ENCODE peak calls at places on chromosomes 13 and 19, in nine cellular contexts. U is stimulated activated CD4-positive, alpha-beta T cell treated with anti-CD3 and anti-CD28 coated beads, Interleukin-2, amount 100 ng/mL, for 48 hours; C is activated CD8-positive, alpha-beta memory T cell treated with anti-CD3 and anti-CD28 coated beads, Interleukin-2, amount 50 U/mL, for 4 hours; L is endothelial cell of umbilical vein; Q is activated CD4-positive, CD25-positive, alpha-beta regulatory T cell; M is tibial nerve; J is head of caudate nucleus; I is CD8-positive, alpha-beta memory T cell; H is iris pigment epithelial cell. A is an unnamed sample.

GRCh38 chr19:32809254-32809653 is 60.3 kb downstream of the SLC7A9 start:
- DNase-seq in U (no peak), C (no peak), L (no peak), Q (no peak), M (no peak), J (no peak), I (no peak), H (no peak), A (peak)

GRCh38 chr19:57302020-57302465 is 18.2 kb upstream of the ZNF543 start:
- DNase-seq in U (no peak), C (no peak), L (no peak), Q (no peak), M (no peak), J (no peak), I (no peak), H (peak), A (peak)

GRCh38 chr13:45728759-45729158 is 26.6 kb downstream of the CBY2 start:
- DNase-seq in U (no peak), C (no peak), L (no peak), Q (no peak), M (no peak), J (no peak), I (no peak), H (no peak), A (peak)

GRCh38 chr13:50580684-50581305 is 262.7 kb downstream of the DLEU7 start:
- DNase-seq in U (no peak), C (no peak), L (peak), Q (no peak), M (no peak), J (no peak), I (no peak), H (peak), A (no peak)

GRCh38 chr19:40741527-40742390 is 8.5 kb downstream of the ACTMAP start:
- DNase-seq in U (no peak), C (no peak), L (no peak), Q (no peak), M (no peak), J (no peak), I (no peak), H (peak), A (no peak)

GRCh38 chr13:39047560-39047959 is 9.3 kb downstream of the NHLRC3 start:
- DNase-seq in U (no peak), C (no peak), L (no peak), Q (no peak), M (no peak), J (no peak), I (no peak), H (peak), A (no peak)

GRCh38 chr13:106348032-106348431 is 187.4 kb downstream of the EFNB2 start:
- DNase-seq in U (no peak), C (no peak), L (peak), Q (no peak), M (no peak), J (no peak), I (no peak), H (peak), A (no peak)

GRCh38 chr19:40139533-40140287 is 49.0 kb upstream of the ZNF780A start:
- DNase-seq in U (no peak), C (no peak), L (peak), Q (no peak), M (no peak), J (no peak), I (no peak), H (peak), A (peak)

GRCh38 chr13:33101835-33102234 is 85.6 kb downstream of the KL start:
- DNase-seq in U (no peak), C (no peak), L (no peak), Q (no peak), M (no peak), J (no peak), I (no peak), H (peak), A (no peak)

GRCh38 chr13:30744056-30744684 is 8.8 kb downstream of the ALOX5AP start:
- DNase-seq in U (peak), C (peak), L (peak), Q (peak), M (no peak), J (no peak), I (peak), H (peak), A (peak)

GRCh38 chr19:13794388-13794751 is 873 bp upstream of the ZSWIM4 start:
- DNase-seq in U (no peak), C (no peak), L (peak), Q (no peak), M (peak), J (peak), I (no peak), H (peak), A (no peak)

GRCh38 chr13:49219647-49220034 is 497 bp upstream of the MLNR start:
- DNase-seq in U (no peak), C (no peak), L (peak), Q (no peak), M (no peak), J (no peak), I (no peak), H (no peak), A (no peak)

GRCh38 chr19:6319376-6319775 is 14.0 kb downstream of the ACER1 start:
- DNase-seq in U (no peak), C (no peak), L (no peak), Q (no peak), M (no peak), J (no peak), I (no peak), H (no peak), A (no peak)

GRCh38 chr13:21812192-21812626 is 141.3 kb downstream of the FGF9 start:
- DNase-seq in U (no peak), C (no peak), L (no peak), Q (no peak), M (no peak), J (no peak), I (no peak), H (no peak), A (no peak)

GRCh38 chr13:113489549-113490495 is 689 bp downstream of the DCUN1D2 start:
- DNase-seq in U (peak), C (peak), L (peak), Q (no peak), M (no peak), J (peak), I (peak), H (peak), A (peak)

GRCh38 chr19:17348700-17349099 is 11.3 kb downstream of the GTPBP3 start:
- DNase-seq in U (no peak), C (no peak), L (peak), Q (no peak), M (no peak), J (no peak), I (no peak), H (no peak), A (no peak)

GRCh38 chr19:5814123-5814839 is 9.4 kb downstream of the NRTN start:
- DNase-seq in U (no peak), C (no peak), L (no peak), Q (no peak), M (no peak), J (no peak), I (no peak), H (no peak), A (no peak)

GRCh38 chr13:20776751-20777150 is 3.0 kb upstream of the EEF1AKMT1 start:
- DNase-seq in U (no peak), C (no peak), L (no peak), Q (no peak), M (no peak), J (no peak), I (no peak), H (no peak), A (no peak)

GRCh38 chr13:73168226-73168992 is 109.6 kb downstream of the KLF5 start:
- DNase-seq in U (no peak), C (no peak), L (peak), Q (no peak), M (no peak), J (no peak), I (no peak), H (no peak), A (no peak)

GRCh38 chr13:65943024-65943423 is 1287.1 kb downstream of the PCDH9 start:
- DNase-seq in U (no peak), C (no peak), L (peak), Q (no peak), M (no peak), J (no peak), I (no peak), H (peak), A (no peak)

GRCh38 chr13:41952749-41953148 is 8.2 kb downstream of the VWA8 start:
- DNase-seq in U (no peak), C (no peak), L (no peak), Q (no peak), M (no peak), J (no peak), I (no peak), H (no peak), A (no peak)

GRCh38 chr13:38590796-38591507 is 95.9 kb upstream of the FREM2 start:
- DNase-seq in U (no peak), C (no peak), L (no peak), Q (no peak), M (no peak), J (no peak), I (no peak), H (no peak), A (no peak)

GRCh38 chr19:45547965-45548609 is 36.5 kb downstream of the OPA3 start:
- DNase-seq in U (no peak), C (no peak), L (no peak), Q (no peak), M (no peak), J (no peak), I (no peak), H (no peak), A (no peak)

GRCh38 chr19:2426661-2427322 is 594 bp downstream of the TIMM13 start:
- DNase-seq in U (peak), C (peak), L (no peak), Q (peak), M (no peak), J (no peak), I (no peak), H (peak), A (peak)

GRCh38 chr13:94362411-94362909 is 117.0 kb downstream of the DCT start:
- DNase-seq in U (peak), C (peak), L (peak), Q (peak), M (no peak), J (peak), I (peak), H (peak), A (peak)

GRCh38 chr13:74683411-74683810 is 549.2 kb upstream of the KLF12 start:
- DNase-seq in U (no peak), C (no peak), L (peak), Q (no peak), M (no peak), J (no peak), I (no peak), H (peak), A (peak)

GRCh38 chr13:26074706-26075105 is 22.9 kb upstream of the SHISA2 start:
- DNase-seq in U (no peak), C (no peak), L (no peak), Q (no peak), M (no peak), J (no peak), I (no peak), H (peak), A (no peak)

GRCh38 chr13:41458939-41459753 is 1.8 kb downstream of the RGCC start:
- DNase-seq in U (peak), C (peak), L (peak), Q (peak), M (no peak), J (peak), I (peak), H (peak), A (peak)

GRCh38 chr19:49861541-49862410 is 5.6 kb downstream of the PNKP start:
- DNase-seq in U (no peak), C (no peak), L (no peak), Q (no peak), M (no peak), J (no peak), I (no peak), H (no peak), A (no peak)

GRCh38 chr13:82259284-82259683 is 1623.0 kb downstream of the SLITRK1 start:
- DNase-seq in U (no peak), C (no peak), L (no peak), Q (no peak), M (no peak), J (no peak), I (no peak), H (no peak), A (no peak)